ENCODE peak calls at places on chromosomes 12 and 14, in eight cellular contexts. One of them, this sample, is unnamed.

GRCh38 chr14:77024171-77024627 is 4.3 kb downstream of the IRF2BPL start:
- DNase-seq in IMR-90: peak; percentile 43
- DNase-seq in psoas muscle: no peak
- DNase-seq in adipocyte: peak; percentile 59
- DNase-seq in heart right ventricle: no peak
- DNase-seq in tibial artery: no peak
- DNase-seq in PC-3: peak; percentile 76
- DNase-seq in RWPE2: no peak
- DNase-seq in this sample: no peak

GRCh38 chr12:3017281-3017680 is 58.1 kb downstream of the TEAD4 start:
- DNase-seq in IMR-90: no peak
- DNase-seq in psoas muscle: no peak
- DNase-seq in adipocyte: no peak
- DNase-seq in heart right ventricle: no peak
- DNase-seq in tibial artery: no peak
- DNase-seq in PC-3: no peak
- DNase-seq in RWPE2: no peak
- DNase-seq in this sample: no peak

GRCh38 chr12:131947482-131948027 is 2.2 kb upstream of the EP400 start:
- DNase-seq in IMR-90: no peak
- DNase-seq in psoas muscle: no peak
- DNase-seq in adipocyte: no peak
- DNase-seq in heart right ventricle: no peak
- DNase-seq in tibial artery: peak; percentile 46
- DNase-seq in PC-3: no peak
- DNase-seq in RWPE2: no peak
- DNase-seq in this sample: no peak

GRCh38 chr14:74417201-74417600 is 8.8 kb downstream of the SYNDIG1L start:
- DNase-seq in IMR-90: no peak
- DNase-seq in psoas muscle: no peak
- DNase-seq in adipocyte: no peak
- DNase-seq in heart right ventricle: no peak
- DNase-seq in tibial artery: no peak
- DNase-seq in PC-3: no peak
- DNase-seq in RWPE2: no peak
- DNase-seq in this sample: no peak

GRCh38 chr12:122894173-122895121 is 1.5 kb downstream of the VPS37B start:
- DNase-seq in IMR-90: no peak
- DNase-seq in psoas muscle: no peak
- DNase-seq in adipocyte: no peak
- DNase-seq in heart right ventricle: no peak
- DNase-seq in tibial artery: no peak
- DNase-seq in PC-3: peak; percentile 49
- DNase-seq in RWPE2: no peak
- DNase-seq in this sample: no peak

GRCh38 chr12:7118914-7119313 is 9.8 kb downstream of the RBP5 start:
- DNase-seq in IMR-90: no peak
- DNase-seq in psoas muscle: no peak
- DNase-seq in adipocyte: no peak
- DNase-seq in heart right ventricle: no peak
- DNase-seq in tibial artery: no peak
- DNase-seq in PC-3: no peak
- DNase-seq in RWPE2: no peak
- DNase-seq in this sample: no peak

GRCh38 chr12:80778005-80778541 is 61.4 kb downstream of the MYF5 start:
- DNase-seq in IMR-90: peak; percentile 94
- DNase-seq in psoas muscle: peak; percentile 11
- DNase-seq in adipocyte: peak; percentile 89
- DNase-seq in heart right ventricle: peak; percentile 57
- DNase-seq in tibial artery: peak; percentile 74
- DNase-seq in PC-3: peak; percentile 52
- DNase-seq in RWPE2: peak; percentile 60
- DNase-seq in this sample: no peak

GRCh38 chr14:99273025-99273723 is 1.2 kb upstream of the BCL11B start:
- DNase-seq in IMR-90: no peak
- DNase-seq in psoas muscle: no peak
- DNase-seq in adipocyte: no peak
- DNase-seq in heart right ventricle: no peak
- DNase-seq in tibial artery: no peak
- DNase-seq in PC-3: no peak
- DNase-seq in RWPE2: no peak
- DNase-seq in this sample: no peak

GRCh38 chr12:39351153-39351552 is 91.8 kb downstream of the KIF21A start:
- DNase-seq in IMR-90: no peak
- DNase-seq in psoas muscle: no peak
- DNase-seq in adipocyte: no peak
- DNase-seq in heart right ventricle: no peak
- DNase-seq in tibial artery: no peak
- DNase-seq in PC-3: no peak
- DNase-seq in RWPE2: no peak
- DNase-seq in this sample: no peak

GRCh38 chr12:39354955-39355354 is 88.0 kb downstream of the KIF21A start:
- DNase-seq in IMR-90: no peak
- DNase-seq in psoas muscle: no peak
- DNase-seq in adipocyte: no peak
- DNase-seq in heart right ventricle: no peak
- DNase-seq in tibial artery: no peak
- DNase-seq in PC-3: peak; percentile 32
- DNase-seq in RWPE2: no peak
- DNase-seq in this sample: no peak

GRCh38 chr12:39355841-39356240 is 87.1 kb downstream of the KIF21A start:
- DNase-seq in IMR-90: no peak
- DNase-seq in psoas muscle: no peak
- DNase-seq in adipocyte: no peak
- DNase-seq in heart right ventricle: no peak
- DNase-seq in tibial artery: no peak
- DNase-seq in PC-3: no peak
- DNase-seq in RWPE2: no peak
- DNase-seq in this sample: no peak

GRCh38 chr12:39348941-39349626 is 93.8 kb downstream of the KIF21A start:
- DNase-seq in IMR-90: no peak
- DNase-seq in psoas muscle: no peak
- DNase-seq in adipocyte: no peak
- DNase-seq in heart right ventricle: no peak
- DNase-seq in tibial artery: no peak
- DNase-seq in PC-3: no peak
- DNase-seq in RWPE2: no peak
- DNase-seq in this sample: no peak

DNA sequence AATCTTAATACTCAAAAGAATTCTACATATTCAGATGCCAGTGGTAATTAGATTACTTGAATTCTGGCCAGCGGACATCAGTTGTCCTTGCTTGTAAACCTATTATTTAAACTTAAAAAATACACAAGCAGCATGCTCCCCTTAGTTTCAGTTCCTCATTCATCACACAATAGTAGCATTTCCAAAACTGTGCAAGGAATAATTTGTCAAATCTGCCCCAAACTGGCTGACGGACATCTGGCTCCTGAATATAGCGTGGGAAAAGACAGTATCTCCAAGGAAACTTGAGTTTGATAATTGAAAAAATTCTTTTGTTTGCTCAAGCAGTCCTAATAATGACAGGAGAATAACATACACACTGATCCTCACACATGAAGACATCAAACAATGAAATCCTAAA is 90.5 kb downstream of the KIF21A start:
- DNase-seq in IMR-90: no peak
- DNase-seq in psoas muscle: no peak
- DNase-seq in adipocyte: no peak
- DNase-seq in heart right ventricle: no peak
- DNase-seq in tibial artery: no peak
- DNase-seq in PC-3: no peak
- DNase-seq in RWPE2: no peak
- DNase-seq in this sample: no peak
- H3K4me1 ChIP-seq in IMR-90: no peaks in the 10 kb centered on the region
- H3K4me1 ChIP-seq in psoas muscle: no peaks in the 10 kb centered on the region
- H3K4me1 ChIP-seq in adipocyte: no peaks in the 10 kb centered on the region
- H3K4me1 ChIP-seq in heart right ventricle: no peaks in the 10 kb centered on the region
- H3K4me1 ChIP-seq in tibial artery: no peaks in the 10 kb centered on the region
- H3K4me1 ChIP-seq in PC-3: no peaks in the 10 kb centered on the region
- H3K4me1 ChIP-seq in RWPE2: no peaks in the 10 kb centered on the region
- H3K4me1 ChIP-seq in this sample: no peaks in the 10 kb centered on the region

GRCh38 chr12:125018356-125018755 is 24.9 kb downstream of the BRI3BP start:
- DNase-seq in IMR-90: no peak
- DNase-seq in psoas muscle: no peak
- DNase-seq in adipocyte: no peak
- DNase-seq in heart right ventricle: no peak
- DNase-seq in tibial artery: no peak
- DNase-seq in PC-3: no peak
- DNase-seq in RWPE2: no peak
- DNase-seq in this sample: no peak

GRCh38 chr12:125024949-125025563 is 31.6 kb downstream of the BRI3BP start:
- DNase-seq in IMR-90: no peak
- DNase-seq in psoas muscle: no peak
- DNase-seq in adipocyte: no peak
- DNase-seq in heart right ventricle: no peak
- DNase-seq in tibial artery: no peak
- DNase-seq in PC-3: no peak
- DNase-seq in RWPE2: no peak
- DNase-seq in this sample: no peak

GRCh38 chr12:125023065-125023464 is 29.6 kb downstream of the BRI3BP start:
- DNase-seq in IMR-90: no peak
- DNase-seq in psoas muscle: no peak
- DNase-seq in adipocyte: no peak
- DNase-seq in heart right ventricle: no peak
- DNase-seq in tibial artery: no peak
- DNase-seq in PC-3: no peak
- DNase-seq in RWPE2: no peak
- DNase-seq in this sample: no peak

GRCh38 chr12:125021096-125021495 is 27.7 kb downstream of the BRI3BP start:
- DNase-seq in IMR-90: no peak
- DNase-seq in psoas muscle: no peak
- DNase-seq in adipocyte: no peak
- DNase-seq in heart right ventricle: no peak
- DNase-seq in tibial artery: no peak
- DNase-seq in PC-3: no peak
- DNase-seq in RWPE2: no peak
- DNase-seq in this sample: no peak

GRCh38 chr12:125021771-125022170 is 28.3 kb downstream of the BRI3BP start:
- DNase-seq in IMR-90: no peak
- DNase-seq in psoas muscle: no peak
- DNase-seq in adipocyte: no peak
- DNase-seq in heart right ventricle: no peak
- DNase-seq in tibial artery: peak; percentile 6
- DNase-seq in PC-3: no peak
- DNase-seq in RWPE2: no peak
- DNase-seq in this sample: no peak
- H3K4me1 ChIP-seq in IMR-90: no peaks in the 10 kb centered on the region
- H3K4me1 ChIP-seq in psoas muscle: no peaks in the 10 kb centered on the region
- H3K4me1 ChIP-seq in adipocyte: no peaks in the 10 kb centered on the region
- H3K4me1 ChIP-seq in heart right ventricle: no peaks in the 10 kb centered on the region
- H3K4me1 ChIP-seq in tibial artery: no peaks in the 10 kb centered on the region
- H3K4me1 ChIP-seq in PC-3: no peaks in the 10 kb centered on the region
- H3K4me1 ChIP-seq in RWPE2: no peaks in the 10 kb centered on the region
- H3K4me1 ChIP-seq in this sample: no peaks in the 10 kb centered on the region

DNA sequence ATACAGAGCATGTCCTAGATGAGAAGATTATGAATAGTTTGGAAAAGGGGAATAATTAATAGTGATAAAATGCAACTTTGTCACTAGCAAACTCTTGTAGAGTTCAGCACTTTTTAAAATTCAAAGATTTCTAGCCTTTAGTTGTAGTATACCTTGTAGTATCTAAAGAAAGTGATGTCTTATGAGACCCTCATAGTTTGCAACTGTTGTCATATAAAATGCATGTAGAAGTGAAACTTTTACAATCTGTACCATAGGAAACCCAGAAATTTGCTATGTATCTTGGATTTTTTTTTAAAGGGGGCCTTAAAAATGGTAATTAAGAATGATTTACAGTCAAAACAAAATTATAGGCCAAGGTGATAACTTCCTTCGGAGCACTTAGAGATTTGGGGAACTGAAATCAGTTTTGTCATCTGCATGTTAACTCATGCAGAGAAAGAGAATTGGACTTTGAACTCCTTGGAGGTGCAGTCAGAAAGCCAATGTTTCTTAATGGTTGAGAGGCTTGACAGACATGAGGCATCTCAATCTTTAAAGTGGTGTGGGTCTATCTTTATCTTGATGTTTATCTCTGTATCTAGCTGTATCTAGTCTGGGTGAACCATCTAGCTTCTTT is 1.3 kb downstream of the LRRK2 start:
- DNase-seq in IMR-90: no peak
- DNase-seq in psoas muscle: no peak
- DNase-seq in adipocyte: no peak
- DNase-seq in heart right ventricle: no peak
- DNase-seq in tibial artery: no peak
- DNase-seq in PC-3: no peak
- DNase-seq in RWPE2: no peak
- DNase-seq in this sample: no peak
- H3K4me1 ChIP-seq in IMR-90: peaks cover 2% of the 10 kb centered on the region
- H3K4me1 ChIP-seq in psoas muscle: peaks cover 16% of the 10 kb centered on the region
- H3K4me1 ChIP-seq in adipocyte: peaks cover 47% of the 10 kb centered on the region
- H3K4me1 ChIP-seq in heart right ventricle: no peaks in the 10 kb centered on the region
- H3K4me1 ChIP-seq in tibial artery: no peaks in the 10 kb centered on the region
- H3K4me1 ChIP-seq in PC-3: no peaks in the 10 kb centered on the region
- H3K4me1 ChIP-seq in RWPE2: no peaks in the 10 kb centered on the region
- H3K4me1 ChIP-seq in this sample: peaks cover 23% of the 10 kb centered on the region

DNA sequence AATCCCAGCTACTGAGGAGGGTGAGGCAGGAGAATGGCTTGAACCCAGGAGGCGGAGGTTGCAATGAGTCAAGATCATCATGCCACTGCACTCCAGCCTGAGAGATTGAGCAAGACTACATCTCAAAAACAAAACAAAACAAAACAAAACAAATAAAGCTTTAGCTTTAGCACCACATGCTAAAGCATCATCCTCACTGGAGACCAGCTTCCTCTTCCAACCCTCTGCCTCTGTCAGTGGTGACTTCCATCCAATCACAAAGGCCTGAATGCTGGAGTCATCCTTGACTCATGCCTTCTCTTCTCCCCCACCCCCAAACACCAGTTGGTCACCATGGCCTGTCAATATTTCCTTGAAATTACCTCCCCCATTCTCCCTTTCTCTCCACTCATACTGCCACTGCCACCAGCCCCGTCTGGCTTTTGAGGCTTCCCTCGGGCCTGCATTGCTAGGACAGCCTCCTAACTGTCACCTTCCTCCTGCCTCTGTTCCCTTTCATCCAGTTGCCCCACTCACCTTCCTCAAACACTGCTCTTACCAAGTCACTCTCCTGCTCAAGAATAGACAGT is 1.4 kb downstream of the ZNF385A start:
- DNase-seq in IMR-90: peak; percentile 96
- DNase-seq in psoas muscle: no peak
- DNase-seq in adipocyte: peak; percentile 63
- DNase-seq in heart right ventricle: no peak
- DNase-seq in tibial artery: no peak
- DNase-seq in PC-3: peak; percentile 70
- DNase-seq in RWPE2: no peak
- DNase-seq in this sample: no peak
- H3K4me1 ChIP-seq in IMR-90: peaks cover 17% of the 10 kb centered on the region
- H3K4me1 ChIP-seq in psoas muscle: peaks cover 63% of the 10 kb centered on the region
- H3K4me1 ChIP-seq in adipocyte: peaks cover 34% of the 10 kb centered on the region
- H3K4me1 ChIP-seq in heart right ventricle: no peaks in the 10 kb centered on the region
- H3K4me1 ChIP-seq in tibial artery: no peaks in the 10 kb centered on the region
- H3K4me1 ChIP-seq in PC-3: peaks cover 17% of the 10 kb centered on the region
- H3K4me1 ChIP-seq in RWPE2: peaks cover 21% of the 10 kb centered on the region
- H3K4me1 ChIP-seq in this sample: peaks cover 12% of the 10 kb centered on the region

DNA sequence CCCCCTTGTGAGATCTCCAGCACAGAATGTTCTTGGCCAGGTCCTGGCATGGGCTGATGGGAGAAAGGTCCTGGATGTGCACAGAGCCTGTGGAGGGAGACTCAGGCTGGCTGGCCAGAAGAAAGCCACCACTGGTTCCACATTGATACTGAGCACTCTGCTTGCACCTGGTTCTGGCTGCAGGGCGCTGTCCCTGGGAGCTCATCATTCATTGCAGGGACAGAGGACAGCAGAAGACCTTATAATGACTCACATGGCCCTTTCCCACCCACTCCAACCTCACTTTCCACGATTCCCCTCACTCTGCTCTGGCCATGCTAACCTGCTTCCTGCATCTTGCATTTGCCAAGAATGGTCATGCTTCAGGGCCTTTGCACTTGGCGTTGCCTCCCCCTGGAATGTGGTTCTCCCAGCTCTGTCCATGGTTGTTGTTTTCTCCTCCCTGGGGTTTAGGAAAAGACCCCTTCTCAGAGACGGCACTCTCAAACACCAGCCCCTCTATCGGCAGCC is 10.3 kb downstream of the KRT7 start:
- DNase-seq in IMR-90: peak; percentile 28
- DNase-seq in psoas muscle: no peak
- DNase-seq in adipocyte: peak; percentile 73
- DNase-seq in heart right ventricle: no peak
- DNase-seq in tibial artery: peak; percentile 51
- DNase-seq in PC-3: peak; percentile 91
- DNase-seq in RWPE2: peak; percentile 65
- DNase-seq in this sample: no peak
- H3K4me1 ChIP-seq in IMR-90: peaks cover 22% of the 10 kb centered on the region
- H3K4me1 ChIP-seq in psoas muscle: peaks cover 30% of the 10 kb centered on the region
- H3K4me1 ChIP-seq in adipocyte: peaks cover 44% of the 10 kb centered on the region
- H3K4me1 ChIP-seq in heart right ventricle: no peaks in the 10 kb centered on the region
- H3K4me1 ChIP-seq in tibial artery: peaks cover 43% of the 10 kb centered on the region
- H3K4me1 ChIP-seq in PC-3: peaks cover 92% of the 10 kb centered on the region
- H3K4me1 ChIP-seq in RWPE2: peaks cover 53% of the 10 kb centered on the region
- H3K4me1 ChIP-seq in this sample: peaks cover 46% of the 10 kb centered on the region

This sample was measured in thoracic aorta.